ENCODE peak calls at places on chromosomes 7 and 10, in ten cellular contexts. One of them, this sample, is unnamed.

GRCh38 chr10:6037422-6037821 is 24.7 kb downstream of the IL2RA start:
- DNase-seq in Panc1: no peak
- DNase-seq in HFF-Myc: no peak
- DNase-seq in GM23248: no peak
- DNase-seq in adipocyte: no peak
- DNase-seq in CD8-positive, alpha-beta memory T cell: no peak
- DNase-seq in colonic mucosa: peak
- DNase-seq in left ventricle myocardium inferior: no peak
- DNase-seq in fibroblast of the aortic adventitia: no peak
- DNase-seq in esophagus squamous epithelium: no peak
- DNase-seq in this sample: no peak

GRCh38 chr10:47116445-47116844 is 183.6 kb upstream of the GDF10 start:
- DNase-seq in colonic mucosa: no peak
- DNase-seq in adipocyte: no peak
- DNase-seq in Panc1: no peak
- DNase-seq in CD8-positive, alpha-beta memory T cell: no peak
- DNase-seq in left ventricle myocardium inferior: no peak
- DNase-seq in GM23248: no peak
- DNase-seq in HFF-Myc: no peak
- DNase-seq in esophagus squamous epithelium: no peak
- DNase-seq in fibroblast of the aortic adventitia: no peak
- DNase-seq in this sample: no peak

GRCh38 chr7:30459591-30460245 is 18.9 kb downstream of the NOD1 start:
- DNase-seq in Panc1: no peak
- DNase-seq in GM23248: peak
- DNase-seq in esophagus squamous epithelium: no peak
- DNase-seq in CD8-positive, alpha-beta memory T cell: no peak
- DNase-seq in fibroblast of the aortic adventitia: peak
- DNase-seq in colonic mucosa: peak
- DNase-seq in adipocyte: peak
- DNase-seq in left ventricle myocardium inferior: no peak
- DNase-seq in HFF-Myc: peak
- DNase-seq in this sample: no peak

GRCh38 chr7:37065779-37066271 is 341.5 kb upstream of the AOAH start:
- DNase-seq in adipocyte: no peak
- DNase-seq in esophagus squamous epithelium: no peak
- DNase-seq in fibroblast of the aortic adventitia: peak
- DNase-seq in left ventricle myocardium inferior: no peak
- DNase-seq in CD8-positive, alpha-beta memory T cell: no peak
- DNase-seq in colonic mucosa: no peak
- DNase-seq in Panc1: no peak
- DNase-seq in HFF-Myc: no peak
- DNase-seq in GM23248: no peak
- DNase-seq in this sample: no peak

GRCh38 chr10:89662596-89662995 is 17.6 kb upstream of the PANK1 start:
- DNase-seq in Panc1: no peak
- DNase-seq in left ventricle myocardium inferior: no peak
- DNase-seq in esophagus squamous epithelium: no peak
- DNase-seq in colonic mucosa: no peak
- DNase-seq in HFF-Myc: no peak
- DNase-seq in GM23248: peak
- DNase-seq in CD8-positive, alpha-beta memory T cell: no peak
- DNase-seq in adipocyte: no peak
- DNase-seq in fibroblast of the aortic adventitia: no peak
- DNase-seq in this sample: no peak

GRCh38 chr10:77070892-77071595 is 566.6 kb downstream of the KCNMA1 start:
- DNase-seq in HFF-Myc: no peak
- DNase-seq in Panc1: no peak
- DNase-seq in CD8-positive, alpha-beta memory T cell: no peak
- DNase-seq in fibroblast of the aortic adventitia: no peak
- DNase-seq in adipocyte: peak
- DNase-seq in esophagus squamous epithelium: no peak
- DNase-seq in GM23248: no peak
- DNase-seq in left ventricle myocardium inferior: peak
- DNase-seq in colonic mucosa: no peak
- DNase-seq in this sample: no peak

GRCh38 chr10:110110338-110110737 is 97.1 kb upstream of the MXI1 start:
- DNase-seq in fibroblast of the aortic adventitia: no peak
- DNase-seq in colonic mucosa: no peak
- DNase-seq in GM23248: no peak
- DNase-seq in Panc1: no peak
- DNase-seq in adipocyte: no peak
- DNase-seq in HFF-Myc: no peak
- DNase-seq in CD8-positive, alpha-beta memory T cell: no peak
- DNase-seq in esophagus squamous epithelium: no peak
- DNase-seq in left ventricle myocardium inferior: no peak
- DNase-seq in this sample: no peak

GRCh38 chr10:68543004-68543918 is 15.9 kb upstream of the SLC25A16 start:
- DNase-seq in fibroblast of the aortic adventitia: peak
- DNase-seq in Panc1: peak
- DNase-seq in GM23248: peak
- DNase-seq in CD8-positive, alpha-beta memory T cell: no peak
- DNase-seq in HFF-Myc: no peak
- DNase-seq in esophagus squamous epithelium: no peak
- DNase-seq in left ventricle myocardium inferior: no peak
- DNase-seq in colonic mucosa: no peak
- DNase-seq in adipocyte: no peak
- DNase-seq in this sample: no peak

DNA sequence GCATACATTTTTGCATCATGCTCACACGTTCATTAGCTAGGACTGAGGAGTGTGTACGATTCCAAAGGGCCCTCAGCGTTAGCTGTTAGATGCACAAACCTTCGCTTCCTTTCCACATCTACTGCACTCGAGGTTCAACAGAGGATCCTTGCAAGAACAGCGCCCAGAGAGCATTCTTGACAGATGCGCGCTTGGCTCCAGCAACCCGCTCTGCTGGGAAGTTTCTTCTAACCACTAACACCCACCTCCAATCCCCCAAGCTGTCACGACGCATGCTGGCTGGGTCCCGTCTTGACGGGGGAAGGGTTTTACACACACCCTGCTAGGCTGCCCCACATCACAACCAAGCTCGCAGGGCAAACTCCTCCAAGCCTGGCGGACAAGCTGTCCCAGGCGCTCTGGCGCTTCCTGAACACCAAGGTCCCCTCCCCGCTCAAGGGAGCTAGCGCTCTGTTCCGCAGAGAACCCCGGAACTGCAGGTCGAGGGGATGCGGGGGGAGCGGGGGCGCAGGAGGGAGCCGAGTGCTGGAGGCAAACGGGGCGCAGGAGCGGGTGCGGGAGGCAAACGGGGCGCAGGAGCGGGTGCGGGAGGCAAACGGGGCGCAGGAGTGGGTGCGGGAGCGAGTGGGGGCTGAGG is 653 bp upstream of the ADRB1 start:
- DNase-seq in GM23248: peak
- DNase-seq in colonic mucosa: no peak
- DNase-seq in Panc1: no peak
- DNase-seq in esophagus squamous epithelium: no peak
- DNase-seq in fibroblast of the aortic adventitia: peak
- DNase-seq in HFF-Myc: no peak
- DNase-seq in adipocyte: peak
- DNase-seq in left ventricle myocardium inferior: peak
- DNase-seq in CD8-positive, alpha-beta memory T cell: no peak
- DNase-seq in this sample: peak
- H3K4me3 ChIP-seq in GM23248: peak
- H3K4me3 ChIP-seq in colonic mucosa: peak
- H3K4me3 ChIP-seq in Panc1: peak
- H3K4me3 ChIP-seq in esophagus squamous epithelium: peak
- H3K4me3 ChIP-seq in fibroblast of the aortic adventitia: no peak
- H3K4me3 ChIP-seq in HFF-Myc: peak
- H3K4me3 ChIP-seq in adipocyte: peak
- H3K4me3 ChIP-seq in left ventricle myocardium inferior: peak
- H3K4me3 ChIP-seq in CD8-positive, alpha-beta memory T cell: no peak
- H3K4me3 ChIP-seq in this sample: peak

GRCh38 chr10:87918254-87918859 is 54.9 kb downstream of the PTEN start:
- DNase-seq in CD8-positive, alpha-beta memory T cell: no peak
- DNase-seq in GM23248: no peak
- DNase-seq in fibroblast of the aortic adventitia: no peak
- DNase-seq in adipocyte: no peak
- DNase-seq in HFF-Myc: no peak
- DNase-seq in esophagus squamous epithelium: no peak
- DNase-seq in colonic mucosa: no peak
- DNase-seq in Panc1: no peak
- DNase-seq in left ventricle myocardium inferior: no peak
- DNase-seq in this sample: no peak
- H3K4me3 ChIP-seq in CD8-positive, alpha-beta memory T cell: no peak
- H3K4me3 ChIP-seq in GM23248: no peak
- H3K4me3 ChIP-seq in fibroblast of the aortic adventitia: no peak
- H3K4me3 ChIP-seq in adipocyte: no peak
- H3K4me3 ChIP-seq in HFF-Myc: no peak
- H3K4me3 ChIP-seq in esophagus squamous epithelium: no peak
- H3K4me3 ChIP-seq in colonic mucosa: no peak
- H3K4me3 ChIP-seq in Panc1: no peak
- H3K4me3 ChIP-seq in left ventricle myocardium inferior: peak
- H3K4me3 ChIP-seq in this sample: no peak

GRCh38 chr10:71693377-71693776 is 26.2 kb downstream of the C10orf105 start:
- DNase-seq in fibroblast of the aortic adventitia: peak
- DNase-seq in esophagus squamous epithelium: no peak
- DNase-seq in colonic mucosa: no peak
- DNase-seq in left ventricle myocardium inferior: no peak
- DNase-seq in adipocyte: no peak
- DNase-seq in GM23248: peak
- DNase-seq in HFF-Myc: no peak
- DNase-seq in CD8-positive, alpha-beta memory T cell: no peak
- DNase-seq in Panc1: no peak
- DNase-seq in this sample: no peak

GRCh38 chr10:71694039-71694471 is 25.5 kb downstream of the C10orf105 start:
- DNase-seq in Panc1: no peak
- DNase-seq in HFF-Myc: no peak
- DNase-seq in left ventricle myocardium inferior: no peak
- DNase-seq in colonic mucosa: no peak
- DNase-seq in esophagus squamous epithelium: no peak
- DNase-seq in CD8-positive, alpha-beta memory T cell: no peak
- DNase-seq in fibroblast of the aortic adventitia: no peak
- DNase-seq in adipocyte: no peak
- DNase-seq in GM23248: no peak
- DNase-seq in this sample: no peak

GRCh38 chr10:71690094-71690720 is 29.4 kb downstream of the C10orf105 start:
- DNase-seq in adipocyte: no peak
- DNase-seq in fibroblast of the aortic adventitia: no peak
- DNase-seq in esophagus squamous epithelium: no peak
- DNase-seq in left ventricle myocardium inferior: no peak
- DNase-seq in Panc1: no peak
- DNase-seq in colonic mucosa: no peak
- DNase-seq in GM23248: no peak
- DNase-seq in CD8-positive, alpha-beta memory T cell: no peak
- DNase-seq in HFF-Myc: no peak
- DNase-seq in this sample: no peak

GRCh38 chr10:71692598-71693307 is 26.8 kb downstream of the C10orf105 start:
- DNase-seq in fibroblast of the aortic adventitia: no peak
- DNase-seq in left ventricle myocardium inferior: no peak
- DNase-seq in GM23248: no peak
- DNase-seq in Panc1: no peak
- DNase-seq in HFF-Myc: no peak
- DNase-seq in CD8-positive, alpha-beta memory T cell: no peak
- DNase-seq in adipocyte: no peak
- DNase-seq in colonic mucosa: no peak
- DNase-seq in esophagus squamous epithelium: no peak
- DNase-seq in this sample: no peak

GRCh38 chr10:71691405-71691804 is 28.2 kb downstream of the C10orf105 start:
- DNase-seq in adipocyte: no peak
- DNase-seq in fibroblast of the aortic adventitia: no peak
- DNase-seq in HFF-Myc: no peak
- DNase-seq in CD8-positive, alpha-beta memory T cell: no peak
- DNase-seq in left ventricle myocardium inferior: no peak
- DNase-seq in colonic mucosa: no peak
- DNase-seq in Panc1: no peak
- DNase-seq in esophagus squamous epithelium: no peak
- DNase-seq in GM23248: no peak
- DNase-seq in this sample: no peak
- H3K4me3 ChIP-seq in adipocyte: no peak
- H3K4me3 ChIP-seq in fibroblast of the aortic adventitia: no peak
- H3K4me3 ChIP-seq in HFF-Myc: no peak
- H3K4me3 ChIP-seq in CD8-positive, alpha-beta memory T cell: no peak
- H3K4me3 ChIP-seq in left ventricle myocardium inferior: no peak
- H3K4me3 ChIP-seq in colonic mucosa: no peak
- H3K4me3 ChIP-seq in Panc1: no peak
- H3K4me3 ChIP-seq in esophagus squamous epithelium: no peak
- H3K4me3 ChIP-seq in GM23248: no peak
- H3K4me3 ChIP-seq in this sample: no peak

GRCh38 chr7:154427527-154427926 is 375.3 kb downstream of the DPP6 start:
- DNase-seq in GM23248: no peak
- DNase-seq in esophagus squamous epithelium: no peak
- DNase-seq in adipocyte: no peak
- DNase-seq in left ventricle myocardium inferior: no peak
- DNase-seq in fibroblast of the aortic adventitia: no peak
- DNase-seq in colonic mucosa: no peak
- DNase-seq in Panc1: no peak
- DNase-seq in CD8-positive, alpha-beta memory T cell: no peak
- DNase-seq in HFF-Myc: no peak
- DNase-seq in this sample: no peak

GRCh38 chr7:154426778-154427177 is 374.6 kb downstream of the DPP6 start:
- DNase-seq in Panc1: no peak
- DNase-seq in CD8-positive, alpha-beta memory T cell: no peak
- DNase-seq in left ventricle myocardium inferior: no peak
- DNase-seq in fibroblast of the aortic adventitia: no peak
- DNase-seq in adipocyte: no peak
- DNase-seq in colonic mucosa: no peak
- DNase-seq in esophagus squamous epithelium: no peak
- DNase-seq in GM23248: no peak
- DNase-seq in HFF-Myc: no peak
- DNase-seq in this sample: no peak

GRCh38 chr7:154431045-154431444 is 378.8 kb downstream of the DPP6 start:
- DNase-seq in GM23248: no peak
- DNase-seq in colonic mucosa: no peak
- DNase-seq in HFF-Myc: no peak
- DNase-seq in left ventricle myocardium inferior: no peak
- DNase-seq in Panc1: no peak
- DNase-seq in adipocyte: no peak
- DNase-seq in CD8-positive, alpha-beta memory T cell: no peak
- DNase-seq in fibroblast of the aortic adventitia: no peak
- DNase-seq in esophagus squamous epithelium: no peak
- DNase-seq in this sample: no peak

GRCh38 chr7:154430640-154431039 is 378.4 kb downstream of the DPP6 start:
- DNase-seq in GM23248: no peak
- DNase-seq in adipocyte: no peak
- DNase-seq in CD8-positive, alpha-beta memory T cell: no peak
- DNase-seq in HFF-Myc: no peak
- DNase-seq in Panc1: no peak
- DNase-seq in colonic mucosa: no peak
- DNase-seq in left ventricle myocardium inferior: no peak
- DNase-seq in fibroblast of the aortic adventitia: no peak
- DNase-seq in esophagus squamous epithelium: no peak
- DNase-seq in this sample: no peak

DNA sequence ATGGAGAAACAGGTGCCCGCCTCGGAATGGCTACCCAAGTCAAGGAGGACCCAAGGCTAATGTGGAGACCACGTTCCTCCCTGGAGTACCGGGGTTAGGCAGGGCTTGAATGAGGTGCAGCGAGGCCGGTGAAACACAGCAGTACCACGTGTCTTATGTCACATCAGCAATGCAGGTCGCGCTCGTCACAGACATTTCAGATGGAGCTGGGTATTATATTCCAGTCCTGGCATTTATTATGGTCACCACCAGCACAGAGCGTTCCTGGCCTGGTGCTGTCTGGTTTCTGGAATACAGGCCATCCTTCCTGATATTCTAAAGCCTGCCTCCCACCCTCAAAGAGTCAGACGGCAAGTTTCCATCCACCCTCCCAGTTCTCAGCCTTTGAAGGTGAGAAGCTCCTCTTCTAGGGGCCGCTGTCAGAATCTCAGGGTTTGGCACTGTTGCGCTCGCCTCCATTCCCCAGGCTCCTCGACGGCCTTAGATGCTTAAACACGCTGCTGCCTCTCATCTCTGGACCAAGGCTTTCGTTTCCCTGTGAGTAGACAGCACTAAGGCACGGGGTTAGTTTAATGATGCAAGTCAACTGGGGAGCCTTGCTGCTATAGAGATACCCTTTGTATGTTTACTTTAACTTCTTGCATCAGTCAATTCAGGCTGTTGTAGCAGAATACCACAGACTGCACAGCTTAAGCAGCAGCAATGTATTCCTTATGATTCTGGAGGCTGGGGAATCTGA is 377.6 kb downstream of the DPP6 start:
- DNase-seq in CD8-positive, alpha-beta memory T cell: no peak
- DNase-seq in Panc1: no peak
- DNase-seq in fibroblast of the aortic adventitia: no peak
- DNase-seq in HFF-Myc: no peak
- DNase-seq in colonic mucosa: no peak
- DNase-seq in esophagus squamous epithelium: no peak
- DNase-seq in GM23248: no peak
- DNase-seq in left ventricle myocardium inferior: no peak
- DNase-seq in adipocyte: no peak
- DNase-seq in this sample: no peak
- H3K4me3 ChIP-seq in CD8-positive, alpha-beta memory T cell: no peak
- H3K4me3 ChIP-seq in Panc1: no peak
- H3K4me3 ChIP-seq in fibroblast of the aortic adventitia: no peak
- H3K4me3 ChIP-seq in HFF-Myc: no peak
- H3K4me3 ChIP-seq in colonic mucosa: no peak
- H3K4me3 ChIP-seq in esophagus squamous epithelium: no peak
- H3K4me3 ChIP-seq in GM23248: no peak
- H3K4me3 ChIP-seq in left ventricle myocardium inferior: no peak
- H3K4me3 ChIP-seq in adipocyte: no peak
- H3K4me3 ChIP-seq in this sample: no peak

This sample was measured in upper lobe of right lung.